ENCODE peak calls at places on chromosomes 3 and 15, in ten cellular contexts. M, W, S, F, Q, Y, A, H, P and C are unnamed samples.
A peak's percentile ranks its signal among the peaks of the same experiment; 100 is the strongest.

GRCh38 chr3:105367406-105368213 is 901 bp downstream of the ALCAM start:
- DNase-seq in M (peak; percentile 44), W (peak; percentile 69), S (peak; percentile 83), F (peak; percentile 53), Q (peak; percentile 82), Y (no peak), A (peak; percentile 71), H (peak; percentile 24), P (peak; percentile 70), C (no peak)

GRCh38 chr15:69789648-69790393 is 307.9 kb downstream of the TLE3 start:
- DNase-seq in M (no peak), W (no peak), S (no peak), F (no peak), Q (no peak), Y (no peak), A (no peak), H (no peak), P (no peak), C (no peak)

GRCh38 chr3:79414035-79414434 is 353.8 kb downstream of the ROBO1 start:
- DNase-seq in M (no peak), W (no peak), S (no peak), F (no peak), Q (no peak), Y (no peak), A (no peak), H (no peak), P (no peak), C (no peak)

GRCh38 chr15:90481023-90481422 is 48.7 kb upstream of the CRTC3 start:
- DNase-seq in M (no peak), W (peak; percentile 7), S (no peak), F (no peak), Q (no peak), Y (no peak), A (no peak), H (no peak), P (no peak), C (no peak)

GRCh38 chr3:7876741-7877297 is 624.8 kb upstream of the LMCD1 start:
- DNase-seq in M (no peak), W (no peak), S (no peak), F (no peak), Q (no peak), Y (no peak), A (no peak), H (no peak), P (peak; percentile 77), C (no peak)

GRCh38 chr3:60025071-60026055 is 975.5 kb upstream of the CFAP20DC start:
- DNase-seq in M (no peak), W (peak; percentile 78), S (no peak), F (no peak), Q (no peak), Y (no peak), A (no peak), H (no peak), P (peak; percentile 4), C (no peak)

GRCh38 chr3:196388946-196389345 is 43.3 kb downstream of the UBXN7 start:
- DNase-seq in M (no peak), W (no peak), S (no peak), F (no peak), Q (no peak), Y (no peak), A (no peak), H (no peak), P (no peak), C (no peak)

GRCh38 chr15:70195808-70196304 is 98.1 kb upstream of the TLE3 start:
- DNase-seq in M (peak; percentile 91), W (peak; percentile 89), S (peak; percentile 93), F (peak; percentile 73), Q (peak; percentile 87), Y (peak; percentile 49), A (peak; percentile 88), H (no peak), P (peak; percentile 77), C (no peak)

GRCh38 chr3:96202181-96202580 is 612.2 kb upstream of the EPHA6 start:
- DNase-seq in M (no peak), W (no peak), S (no peak), F (no peak), Q (no peak), Y (no peak), A (no peak), H (no peak), P (no peak), C (no peak)

GRCh38 chr3:118501152-118501551 is 533.5 kb downstream of the IGSF11 start:
- DNase-seq in M (peak; percentile 22), W (no peak), S (peak; percentile 86), F (peak; percentile 13), Q (peak; percentile 20), Y (no peak), A (peak; percentile 22), H (no peak), P (peak; percentile 33), C (no peak)

GRCh38 chr3:3160826-3161225 is 18.7 kb downstream of the CRBN start:
- DNase-seq in M (no peak), W (peak; percentile 17), S (no peak), F (no peak), Q (no peak), Y (no peak), A (no peak), H (no peak), P (no peak), C (no peak)

GRCh38 chr3:183193762-183194701 is 31.5 kb upstream of the LAMP3 start:
- DNase-seq in M (no peak), W (no peak), S (no peak), F (no peak), Q (no peak), Y (no peak), A (no peak), H (no peak), P (no peak), C (no peak)

GRCh38 chr3:10614160-10614559 is 108.8 kb upstream of the ATP2B2 start:
- DNase-seq in M (no peak), W (no peak), S (no peak), F (no peak), Q (no peak), Y (no peak), A (no peak), H (no peak), P (no peak), C (no peak)

GRCh38 chr3:126982125-126982521 is 792 bp upstream of the PLXNA1 start:
- DNase-seq in M (no peak), W (peak; percentile 23), S (no peak), F (no peak), Q (peak; percentile 64), Y (no peak), A (no peak), H (no peak), P (peak; percentile 59), C (no peak)

GRCh38 chr3:73848173-73848751 is 223.5 kb upstream of the PDZRN3 start:
- DNase-seq in M (no peak), W (peak; percentile 50), S (no peak), F (no peak), Q (peak; percentile 13), Y (no peak), A (no peak), H (no peak), P (peak; percentile 42), C (no peak)
- TF ChIP-seq CTCF in M (peak; percentile 79), W (peak; percentile 87), S (peak; percentile 74), F (peak; percentile 66), Q (peak; percentile 82), Y (peak; percentile 75), A (peak; percentile 62), H (no peak), P (peak; percentile 42), C (peak; percentile 78)

GRCh38 chr3:49609314-49609713 is 55.0 kb downstream of the BSN start:
- DNase-seq in M (no peak), W (no peak), S (no peak), F (no peak), Q (no peak), Y (no peak), A (no peak), H (no peak), P (no peak), C (peak; percentile 21)

GRCh38 chr3:49609815-49610214 is 55.5 kb downstream of the BSN start:
- DNase-seq in M (no peak), W (no peak), S (no peak), F (peak; percentile 19), Q (no peak), Y (no peak), A (no peak), H (no peak), P (no peak), C (no peak)

GRCh38 chr3:49606427-49606826 is 52.1 kb downstream of the BSN start:
- DNase-seq in M (no peak), W (no peak), S (peak; percentile 50), F (no peak), Q (no peak), Y (no peak), A (no peak), H (no peak), P (no peak), C (no peak)

GRCh38 chr3:49607105-49607591 is 52.9 kb downstream of the BSN start:
- DNase-seq in M (no peak), W (peak; percentile 17), S (peak; percentile 37), F (no peak), Q (peak; percentile 55), Y (no peak), A (no peak), H (no peak), P (peak; percentile 70), C (no peak)

GRCh38 chr3:49607796-49608195 is 53.5 kb downstream of the BSN start:
- DNase-seq in M (no peak), W (no peak), S (peak; percentile 36), F (no peak), Q (no peak), Y (no peak), A (no peak), H (no peak), P (no peak), C (no peak)
- TF ChIP-seq CTCF in M (no peak), W (peak; percentile 21), S (no peak), F (peak; percentile 20), Q (no peak), Y (no peak), A (no peak), H (no peak), P (peak; percentile 6), C (peak; percentile 50)

GRCh38 chr3:74897006-74897405 is 282.5 kb upstream of the CNTN3 start:
- DNase-seq in M (no peak), W (peak; percentile 10), S (no peak), F (no peak), Q (peak; percentile 8), Y (no peak), A (no peak), H (no peak), P (peak; percentile 15), C (no peak)
- TF ChIP-seq CTCF in M (no peak), W (peak; percentile 57), S (no peak), F (peak; percentile 26), Q (peak; percentile 68), Y (no peak), A (peak; percentile 20), H (no peak), P (no peak), C (peak; percentile 49)

DNA sequence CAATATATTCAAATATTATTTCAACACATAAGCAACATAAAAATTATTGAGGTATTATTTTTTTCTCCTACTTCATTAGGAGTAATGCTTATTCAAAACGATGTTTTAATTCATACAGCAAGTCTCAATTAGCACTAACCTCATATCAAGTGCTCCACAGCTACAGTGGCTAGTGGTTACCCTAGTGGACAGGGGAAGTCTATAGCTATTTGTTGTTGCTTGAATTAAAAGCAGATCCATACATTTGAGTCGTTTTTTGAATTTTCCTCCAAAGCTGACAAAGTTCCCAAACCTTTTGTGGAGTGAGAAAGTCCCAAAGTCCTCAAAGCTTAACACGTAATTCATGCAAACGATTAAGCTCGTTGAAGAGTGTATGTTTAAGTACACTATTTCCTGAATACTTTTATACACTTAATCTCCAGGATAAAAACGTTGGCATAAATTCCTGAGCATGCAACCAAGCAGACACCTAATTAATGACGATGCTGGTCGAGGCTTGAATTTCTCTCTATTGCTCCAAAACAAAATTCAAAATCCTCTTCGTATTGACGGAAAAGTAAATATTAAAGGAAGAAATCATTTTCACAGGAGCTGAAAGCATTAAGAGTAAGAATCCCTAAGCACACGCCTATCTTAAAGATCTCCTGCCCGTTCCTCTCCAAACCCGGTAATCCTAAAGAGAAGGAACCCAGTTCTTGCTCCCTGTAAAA is 984 bp downstream of the VPS13C start:
- DNase-seq in M (no peak), W (peak; percentile 4), S (no peak), F (no peak), Q (peak; percentile 17), Y (no peak), A (no peak), H (no peak), P (peak; percentile 33), C (no peak)
- TF ChIP-seq CTCF in M (no peak), W (peak; percentile 32), S (no peak), F (peak; percentile 10), Q (peak; percentile 10), Y (no peak), A (no peak), H (no peak), P (peak; percentile 21), C (no peak)